ENCODE peak calls at places on chromosomes 2 and 18, in nine cellular contexts. Y is NT2/D1; Q is activated CD4-positive, alpha-beta T cell treated with anti-CD3 and anti-CD28 coated beads, Interleukin-2, amount 10 ng/mL, durations not matched to agents 7 days and 5 days; W is pulmonary artery endothelial cell; M is type B pancreatic cell; K is A549; S is naive thymus-derived CD8-positive, alpha-beta T cell; B is activated gamma-delta T cell treated with Interleukin-2 at 50 U/mL for 16 hours; F is NCI-H1092. P is an unnamed sample.

GRCh38 chr18:51857989-51858388 is 482.0 kb upstream of the DCC start:
- DNase-seq in Y (no peak), Q (no peak), W (no peak), M (no peak), K (no peak), S (no peak), B (no peak), F (no peak), P (no peak)

GRCh38 chr2:77391119-77391518 is 131.1 kb downstream of the LRRTM4 start:
- DNase-seq in Y (no peak), Q (no peak), W (no peak), M (no peak), K (no peak), S (no peak), B (no peak), F (no peak), P (no peak)

GRCh38 chr2:84906900-84907714 is 1.7 kb downstream of the TMSB10 start:
- DNase-seq in Y (no peak), Q (peak; percentile 78), W (peak; percentile 59), M (no peak), K (peak; percentile 93), S (peak; percentile 78), B (peak; percentile 52), F (no peak), P (peak; percentile 94)

GRCh38 chr2:7573166-7573845 is 656.1 kb downstream of the RNF144A start:
- DNase-seq in Y (no peak), Q (no peak), W (no peak), M (no peak), K (no peak), S (no peak), B (no peak), F (no peak), P (no peak)

GRCh38 chr2:47536696-47537095 is 133.7 kb downstream of the MSH2 start:
- DNase-seq in Y (no peak), Q (no peak), W (no peak), M (no peak), K (no peak), S (no peak), B (no peak), F (no peak), P (no peak)

GRCh38 chr2:187429989-187430388 is 18.1 kb downstream of the CALCRL start:
- DNase-seq in Y (no peak), Q (no peak), W (peak; percentile 90), M (no peak), K (no peak), S (no peak), B (no peak), F (no peak), P (peak; percentile 76)

GRCh38 chr2:96413067-96413722 is 77.6 kb downstream of the NCAPH start:
- DNase-seq in Y (no peak), Q (no peak), W (no peak), M (no peak), K (no peak), S (no peak), B (no peak), F (no peak), P (no peak)

GRCh38 chr2:1731963-1732768 is 12.1 kb downstream of the PXDN start:
- DNase-seq in Y (no peak), Q (no peak), W (no peak), M (no peak), K (no peak), S (no peak), B (no peak), F (no peak), P (no peak)

GRCh38 chr2:158009425-158009824 is 92.3 kb upstream of the UPP2 start:
- DNase-seq in Y (no peak), Q (no peak), W (no peak), M (no peak), K (no peak), S (no peak), B (no peak), F (no peak), P (no peak)

GRCh38 chr2:9473308-9473984 is 905 bp upstream of the IAH1 start:
- DNase-seq in Y (no peak), Q (peak; percentile 29), W (no peak), M (no peak), K (peak; percentile 55), S (no peak), B (peak; percentile 9), F (no peak), P (no peak)

GRCh38 chr2:97673187-97673914 is 3.8 kb downstream of the C2orf92 start:
- DNase-seq in Y (no peak), Q (no peak), W (no peak), M (no peak), K (no peak), S (no peak), B (no peak), F (no peak), P (no peak)

GRCh38 chr2:187078297-187078696 is 229.3 kb upstream of the ZSWIM2 start:
- DNase-seq in Y (no peak), Q (no peak), W (no peak), M (no peak), K (no peak), S (no peak), B (no peak), F (no peak), P (no peak)

GRCh38 chr18:48324651-48325050 is 84.5 kb downstream of the ZBTB7C start:
- DNase-seq in Y (no peak), Q (no peak), W (no peak), M (no peak), K (no peak), S (no peak), B (no peak), F (no peak), P (no peak)

GRCh38 chr2:105636109-105636740 is 108.5 kb upstream of the NCK2 start:
- DNase-seq in Y (no peak), Q (no peak), W (no peak), M (no peak), K (no peak), S (no peak), B (no peak), F (no peak), P (no peak)

GRCh38 chr18:79846936-79847557 is 49.3 kb downstream of the KCNG2 start:
- DNase-seq in Y (no peak), Q (no peak), W (no peak), M (no peak), K (no peak), S (no peak), B (no peak), F (no peak), P (no peak)

GRCh38 chr18:79222790-79223189 is 153.6 kb downstream of the ATP9B start:
- DNase-seq in Y (no peak), Q (no peak), W (no peak), M (no peak), K (no peak), S (no peak), B (no peak), F (no peak), P (no peak)

GRCh38 chr2:196356332-196356731 is 185.0 kb upstream of the STK17B start:
- DNase-seq in Y (no peak), Q (no peak), W (no peak), M (no peak), K (no peak), S (no peak), B (no peak), F (no peak), P (no peak)

GRCh38 chr2:15127876-15128275 is 433.3 kb downstream of the NBAS start:
- DNase-seq in Y (no peak), Q (no peak), W (no peak), M (no peak), K (no peak), S (no peak), B (no peak), F (no peak), P (no peak)

GRCh38 chr2:136322436-136322835 is 204.5 kb upstream of the CXCR4 start:
- DNase-seq in Y (no peak), Q (no peak), W (no peak), M (no peak), K (no peak), S (peak; percentile 65), B (no peak), F (no peak), P (no peak)

GRCh38 chr2:161798027-161798426 is 173.8 kb downstream of the SLC4A10 start:
- DNase-seq in Y (no peak), Q (no peak), W (no peak), M (no peak), K (no peak), S (no peak), B (no peak), F (no peak), P (no peak)

GRCh38 chr2:230938516-230939065 is 13.5 kb upstream of the GPR55 start:
- DNase-seq in Y (no peak), Q (no peak), W (no peak), M (peak; percentile 58), K (no peak), S (no peak), B (no peak), F (no peak), P (no peak)